ENCODE peak calls at places on chromosome 18, in seven cellular contexts. O is endodermal cell, P is IMR-90, G is fibroblast of mammary gland, R is PC-3, M is neural progenitor cell, S is astrocyte. D is an unnamed sample.

GRCh38 chr18:22171263-22171838 is 2.0 kb downstream of the GATA6 start:
- DNase-seq in S (no peak), O (peak; percentile 77), G (no peak), P (no peak), M (peak; percentile 42), R (no peak), D (no peak)

GRCh38 chr18:36078751-36079529 is 11.6 kb upstream of the RPRD1A start:
- DNase-seq in O (no peak), M (no peak), P (peak; percentile 71), G (peak; percentile 65), R (no peak), S (peak; percentile 82), D (peak; percentile 52)

GRCh38 chr18:7116001-7116831 is 1.4 kb downstream of the LAMA1 start:
- DNase-seq in R (no peak), M (peak; percentile 90), G (peak; percentile 25), P (peak; percentile 38), O (peak; percentile 77), S (peak; percentile 26), D (peak; percentile 48)

GRCh38 chr18:68763082-68763481 is 34.8 kb upstream of the CCDC102B start:
- DNase-seq in P (peak; percentile 41), R (peak; percentile 75), M (no peak), O (no peak), S (peak; percentile 21), G (peak; percentile 80), D (no peak)

GRCh38 chr18:80046961-80047541 is 12.8 kb downstream of the RBFA start:
- DNase-seq in G (peak; percentile 8), R (no peak), P (no peak), M (no peak), O (no peak), S (no peak), D (no peak)

GRCh38 chr18:21663615-21664014 is 41.0 kb downstream of the ABHD3 start:
- DNase-seq in S (no peak), P (no peak), M (no peak), O (no peak), G (peak; percentile 34), R (no peak), D (no peak)

GRCh38 chr18:45631077-45631476 is 15.8 kb downstream of the SLC14A2 start:
- DNase-seq in G (no peak), O (no peak), M (no peak), S (no peak), P (no peak), R (no peak), D (no peak)

GRCh38 chr18:79579807-79580480 is 99.7 kb upstream of the CTDP1 start:
- DNase-seq in M (no peak), S (no peak), G (no peak), R (no peak), P (no peak), O (peak; percentile 30), D (no peak)

GRCh38 chr18:55243852-55244251 is 284.6 kb upstream of the CCDC68 start:
- DNase-seq in P (peak; percentile 76), O (no peak), M (no peak), G (peak; percentile 88), S (peak; percentile 80), R (no peak), D (no peak)

GRCh38 chr18:5891361-5892215 is 3.7 kb downstream of the TMEM200C start:
- DNase-seq in M (no peak), P (no peak), G (no peak), O (peak; percentile 66), R (no peak), S (no peak), D (no peak)
- H3K4me3 ChIP-seq in M (peak overlapping the region; percentile 61), P (no peak overlapping the region), G (no peak overlapping the region), O (no peak overlapping the region), R (no peak overlapping the region), S (peak overlapping the region; percentile 50), D (no peak overlapping the region)

GRCh38 chr18:76161983-76162382 is 333.1 kb downstream of the ZNF516 start:
- DNase-seq in G (no peak), P (no peak), S (no peak), M (no peak), O (no peak), R (no peak), D (no peak)
- H3K4me3 ChIP-seq in G (no peak overlapping the region), P (no peak overlapping the region), S (no peak overlapping the region), M (no peak overlapping the region), O (no peak overlapping the region), R (no peak overlapping the region), D (no peak overlapping the region)

GRCh38 chr18:62499263-62499650 is 23.6 kb upstream of the ZCCHC2 start:
- DNase-seq in M (peak; percentile 26), G (no peak), O (no peak), P (no peak), R (no peak), S (no peak), D (no peak)
- H3K4me3 ChIP-seq in M (no peak overlapping the region), G (no peak overlapping the region), O (no peak overlapping the region), P (no peak overlapping the region), R (no peak overlapping the region), S (no peak overlapping the region), D (no peak overlapping the region)

GRCh38 chr18:48919547-48919946 is 31.2 kb downstream of the SMAD7 start:
- DNase-seq in O (no peak), G (no peak), S (no peak), P (no peak), M (no peak), R (no peak), D (no peak)
- H3K4me3 ChIP-seq in O (no peak overlapping the region), G (no peak overlapping the region), S (no peak overlapping the region), P (no peak overlapping the region), M (no peak overlapping the region), R (no peak overlapping the region), D (no peak overlapping the region)

DNA sequence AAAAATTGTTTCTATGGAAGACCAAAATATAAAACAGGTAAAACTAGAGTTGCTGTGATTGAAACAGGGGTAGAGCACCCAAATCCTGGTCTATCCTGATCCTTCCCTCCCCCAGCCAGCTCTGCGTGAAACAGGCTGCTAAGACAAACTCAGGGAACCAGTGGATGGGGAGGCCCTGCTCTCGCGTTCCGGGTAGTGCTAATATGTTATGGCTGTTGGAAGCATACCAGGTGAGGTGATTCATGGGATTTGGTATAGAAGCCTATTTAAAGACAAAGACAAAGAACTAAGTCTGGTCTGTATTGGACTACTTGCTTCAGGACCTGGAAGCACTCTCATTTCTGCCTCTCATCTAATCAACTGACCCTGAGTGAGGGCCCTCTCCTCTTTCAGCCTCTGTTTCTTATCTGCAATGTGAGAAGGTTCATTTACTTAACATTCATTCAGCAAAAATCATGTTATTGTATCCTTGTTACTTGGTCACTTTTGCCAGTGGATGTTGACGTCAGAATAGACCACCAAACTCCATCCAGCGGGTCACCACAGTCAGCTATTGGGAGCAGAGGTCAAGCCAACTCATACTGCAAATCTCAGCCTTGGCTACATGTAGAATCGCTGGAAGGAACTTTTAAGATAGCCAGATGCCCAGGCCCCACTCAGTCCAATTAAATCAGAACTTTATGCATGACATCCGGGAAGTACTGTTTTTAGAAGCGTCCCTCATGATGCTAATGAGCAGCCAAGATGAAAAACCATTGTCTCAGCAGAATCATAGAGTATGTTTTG is 63.2 kb upstream of the CCBE1 start:
- DNase-seq in G (peak; percentile 61), P (no peak), O (no peak), R (no peak), M (no peak), S (no peak), D (no peak)
- H3K4me3 ChIP-seq in G (no peak overlapping the region), P (no peak overlapping the region), O (no peak overlapping the region), R (no peak overlapping the region), M (no peak overlapping the region), S (no peak overlapping the region), D (no peak overlapping the region)

GRCh38 chr18:48943333-48943732 is 7.4 kb downstream of the SMAD7 start:
- DNase-seq in O (no peak), P (no peak), S (no peak), G (no peak), R (no peak), M (no peak), D (no peak)
- H3K4me3 ChIP-seq in O (peak overlapping the region; percentile 99), P (no peak overlapping the region), S (peak overlapping the region; percentile 43), G (no peak overlapping the region), R (no peak overlapping the region), M (no peak overlapping the region), D (no peak overlapping the region)

D was measured in mammary epithelial cell.